ENCODE peak calls at places on chromosomes 13 and 19, in seven cellular contexts. J is heart left ventricle, R is left ventricle myocardium inferior, E is GM23248, Z is stomach, O is lung, S is uterus. G is an unnamed sample. For H3K27me3, the result is how much of the 10 kb centered on the place peaks cover.

GRCh38 chr13:29583073-29583785 is 12.3 kb downstream of the SLC7A1 start:
- DNase-seq in O (no peak), J (no peak), Z (no peak), S (no peak), R (no peak), E (peak), G (peak)

GRCh38 chr13:46179576-46180368 is 2.2 kb downstream of the LCP1 start:
- DNase-seq in Z (peak), S (no peak), O (peak), R (peak), J (peak), E (no peak), G (no peak)

GRCh38 chr13:29508130-29508873 is 87.2 kb downstream of the SLC7A1 start:
- DNase-seq in O (peak), J (peak), R (peak), S (peak), E (peak), Z (peak), G (peak)

GRCh38 chr13:20161275-20161950 is 561 bp upstream of the GJA3 start:
- DNase-seq in J (peak), Z (no peak), S (no peak), E (peak), O (no peak), R (no peak), G (peak)

GRCh38 chr19:15177269-15178116 is 23.3 kb downstream of the NOTCH3 start:
- DNase-seq in Z (peak), R (peak), O (peak), J (peak), E (peak), S (peak), G (peak)

GRCh38 chr13:114129649-114130062 is 2.8 kb downstream of the RASA3 start:
- DNase-seq in S (no peak), J (no peak), O (no peak), R (no peak), E (no peak), Z (no peak), G (no peak)

GRCh38 chr19:41646589-41647204 is 19.8 kb upstream of the CEACAM4 start:
- DNase-seq in E (peak), S (no peak), O (no peak), R (no peak), Z (no peak), J (no peak), G (peak)

GRCh38 chr13:48624858-48625257 is 28.9 kb upstream of the CYSLTR2 start:
- DNase-seq in S (peak), Z (no peak), R (no peak), E (no peak), J (no peak), O (no peak), G (no peak)

GRCh38 chr19:45444318-45445041 is 20.8 kb upstream of the ERCC1 start:
- DNase-seq in R (peak), S (peak), Z (peak), O (peak), J (peak), E (peak), G (peak)

GRCh38 chr13:101970339-101970738 is 431.5 kb downstream of the FGF14 start:
- DNase-seq in J (no peak), Z (no peak), O (no peak), R (no peak), E (no peak), S (no peak), G (no peak)

GRCh38 chr13:113627136-113627535 is 30.9 kb downstream of the ATP4B start:
- DNase-seq in S (no peak), J (no peak), O (no peak), E (no peak), R (peak), Z (no peak), G (no peak)

GRCh38 chr19:55160128-55160985 is 2.8 kb upstream of the TNNI3 start:
- DNase-seq in S (peak), Z (peak), O (peak), J (peak), E (peak), R (peak), G (peak)
- H3K4me3 ChIP-seq in S (no peak), Z (no peak), O (no peak), J (peak), E (no peak), R (peak), G (no peak)

GRCh38 chr19:918152-918437 is 962 bp downstream of the KISS1R start:
- DNase-seq in S (no peak), J (no peak), O (no peak), R (no peak), E (no peak), Z (no peak), G (no peak)

GRCh38 chr19:916645-917322 is 349 bp upstream of the KISS1R start:
- DNase-seq in E (no peak), J (no peak), O (no peak), R (no peak), S (no peak), Z (no peak), G (no peak)

GRCh38 chr19:919157-920050 is 2.3 kb downstream of the KISS1R start:
- DNase-seq in R (no peak), E (no peak), O (no peak), J (no peak), Z (no peak), S (no peak), G (no peak)

GRCh38 chr19:918481-919156 is 1.5 kb downstream of the KISS1R start:
- DNase-seq in E (no peak), J (no peak), R (no peak), O (no peak), S (no peak), Z (no peak), G (no peak)

DNA sequence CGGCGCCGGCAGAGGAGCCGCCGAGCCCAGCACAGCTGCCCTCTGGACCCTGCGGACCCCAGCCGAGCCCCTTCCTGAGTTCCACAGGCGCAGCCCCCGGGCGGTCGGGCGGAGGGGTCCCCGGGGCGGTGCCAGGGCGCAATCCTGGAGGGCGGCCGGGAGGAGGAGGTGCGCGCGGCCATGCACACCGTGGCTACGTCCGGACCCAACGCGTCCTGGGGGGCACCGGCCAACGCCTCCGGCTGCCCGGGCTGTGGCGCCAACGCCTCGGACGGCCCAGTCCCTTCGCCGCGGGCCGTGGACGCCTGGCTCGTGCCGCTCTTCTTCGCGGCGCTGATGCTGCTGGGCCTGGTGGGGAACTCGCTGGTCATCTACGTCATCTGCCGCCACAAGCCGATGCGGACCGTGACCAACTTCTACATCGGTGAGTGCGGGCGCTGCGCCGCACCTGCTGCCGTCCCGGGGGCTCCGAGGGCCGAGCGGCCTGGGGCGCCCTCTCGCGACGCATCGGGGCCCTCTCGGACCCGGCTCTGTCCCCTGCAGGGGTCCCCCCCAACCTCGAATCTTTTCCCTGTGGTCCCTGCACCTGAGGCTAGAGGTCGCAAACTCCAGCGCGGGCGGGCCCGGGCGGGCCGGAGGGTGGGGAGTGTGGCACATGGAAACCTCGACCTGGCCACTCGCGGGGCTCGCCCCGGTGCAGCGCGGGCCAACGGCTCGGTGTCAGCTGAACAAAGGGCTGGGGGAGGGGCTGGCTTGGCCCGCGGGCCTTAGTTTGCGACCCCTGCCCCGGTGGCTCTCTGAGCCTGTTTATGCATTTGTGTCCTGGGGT is at the start of gene KISS1R:
- DNase-seq in R (no peak), S (no peak), Z (peak), J (no peak), O (no peak), E (peak), G (peak)
- H3K27me3 ChIP-seq in R (half or more), S (under half), Z (half or more), J (under half), O (under half), E (under half), G (under half)

DNA sequence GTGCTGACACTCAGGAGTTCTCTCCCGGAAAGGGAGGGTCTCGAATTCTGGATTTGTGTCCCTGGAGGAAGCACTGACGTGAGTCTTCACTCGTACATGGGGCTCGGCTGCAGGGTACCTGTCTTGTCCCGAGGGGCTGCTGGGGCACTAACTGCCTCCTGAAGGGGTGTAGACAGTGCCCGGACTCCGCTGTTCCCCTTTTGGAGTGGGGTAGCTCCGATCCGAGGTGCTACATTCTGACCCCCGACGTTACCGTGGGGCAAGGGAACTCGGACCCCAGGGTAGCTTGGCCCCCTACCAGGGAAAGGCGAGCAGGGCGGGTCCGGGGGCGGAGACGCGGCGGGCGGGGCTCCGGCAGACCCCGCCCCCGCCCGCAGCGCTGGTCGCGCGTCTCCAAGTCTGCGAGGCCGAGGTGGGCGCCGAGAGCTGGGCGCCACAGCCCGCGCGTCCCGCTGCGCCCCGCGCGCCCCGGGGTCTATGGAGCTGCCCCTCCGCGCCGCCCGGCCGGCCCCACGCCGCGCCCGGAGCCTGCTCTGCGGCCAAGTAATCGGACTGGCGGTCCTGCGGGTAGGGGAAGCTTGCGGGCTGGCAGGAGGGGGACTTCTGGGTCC is at the start of gene NPAS1:
- DNase-seq in R (no peak), O (no peak), Z (no peak), J (no peak), E (peak), S (no peak), G (peak)
- H3K4me3 ChIP-seq in R (peak), O (no peak), Z (peak), J (no peak), E (peak), S (no peak), G (peak)

DNA sequence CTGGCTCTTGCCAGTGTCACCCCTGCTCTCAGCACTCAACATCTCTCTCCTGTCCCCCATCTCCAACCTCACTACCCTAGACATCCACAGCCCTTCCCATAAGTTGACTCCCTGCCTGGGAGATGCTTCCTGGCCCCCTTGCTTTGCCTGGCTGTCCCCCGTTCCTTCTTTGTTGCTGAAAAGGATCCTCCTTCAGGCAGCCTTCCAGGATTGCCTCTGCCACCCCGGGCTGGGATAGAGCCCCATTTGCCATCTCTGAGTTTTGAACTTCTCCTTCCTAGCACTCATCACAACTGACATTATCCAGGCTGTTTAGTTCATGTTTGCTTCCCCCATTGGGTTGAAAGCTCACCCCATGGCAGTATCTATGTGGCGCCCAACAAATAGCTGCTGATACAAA is 20.0 kb downstream of the CPAMD8 start:
- DNase-seq in R (no peak), S (no peak), Z (no peak), O (no peak), E (no peak), J (no peak), G (no peak)
- H3K27me3 ChIP-seq in R (under half), S (under half), Z (under half), O (under half), E (under half), J (under half), G (under half)